ENCODE peak calls at places on chromosomes 5 and 9, in six cellular contexts. F is GM04504, Y is DMS79, J is COR-L47, A is left ventricle myocardium inferior, G is hepatic stellate cell. R is an unnamed sample.

GRCh38 chr5:107985144-107985543 is 314.4 kb upstream of the EFNA5 start:
- DNase-seq in F (no peak), Y (no peak), J (peak; percentile 39), A (no peak), G (no peak), R (no peak)

GRCh38 chr9:91119679-91120078 is 242.0 kb downstream of the AUH start:
- DNase-seq in F (no peak), Y (no peak), J (no peak), A (no peak), G (peak; percentile 69), R (peak; percentile 50)

GRCh38 chr5:106964102-106964501 is 706.6 kb downstream of the EFNA5 start:
- DNase-seq in F (no peak), Y (no peak), J (no peak), A (no peak), G (no peak), R (no peak)

GRCh38 chr5:51388488-51389325 is 5.5 kb downstream of the ISL1 start:
- DNase-seq in F (no peak), Y (no peak), J (no peak), A (no peak), G (no peak), R (no peak)

GRCh38 chr5:119339965-119340364 is 15.9 kb upstream of the TNFAIP8 start:
- DNase-seq in F (no peak), Y (no peak), J (no peak), A (no peak), G (no peak), R (no peak)

GRCh38 chr9:93224591-93224990 is 40.7 kb downstream of the WNK2 start:
- DNase-seq in F (no peak), Y (no peak), J (peak; percentile 16), A (no peak), G (no peak), R (no peak)

GRCh38 chr9:129773262-129774048 is 20.6 kb upstream of the PTGES start:
- DNase-seq in F (no peak), Y (no peak), J (no peak), A (no peak), G (no peak), R (no peak)

GRCh38 chr9:107707419-107707837 is 217.9 kb upstream of the KLF4 start:
- DNase-seq in F (peak; percentile 77), Y (no peak), J (no peak), A (no peak), G (peak; percentile 79), R (no peak)

GRCh38 chr5:126534543-126534942 is 60.5 kb downstream of the ALDH7A1 start:
- DNase-seq in F (no peak), Y (no peak), J (no peak), A (no peak), G (no peak), R (no peak)

GRCh38 chr9:69412741-69413150 is 87.7 kb downstream of the ENTREP1 start:
- DNase-seq in F (peak; percentile 32), Y (no peak), J (no peak), A (peak; percentile 69), G (peak; percentile 77), R (peak; percentile 34)

GRCh38 chr5:107968998-107969397 is 298.3 kb upstream of the EFNA5 start:
- DNase-seq in F (no peak), Y (no peak), J (no peak), A (no peak), G (no peak), R (peak; percentile 29)

GRCh38 chr9:89619019-89619418 is 14.2 kb downstream of the GADD45G start:
- DNase-seq in F (no peak), Y (no peak), J (no peak), A (no peak), G (no peak), R (no peak)